ENCODE peak calls at places on chromosomes 5 and 9, in six cellular contexts. Y is hepatocyte, B is GM12878, N is lung, S is small intestine, D is GM23248. W is an unnamed sample.

GRCh38 chr5:78236046-78236445 is 58.5 kb downstream of the AP3B1 start:
- DNase-seq in Y (no peak), B (no peak), N (no peak), S (no peak), D (no peak), W (no peak)

GRCh38 chr9:23850242-23851023 is 24.4 kb upstream of the ELAVL2 start:
- DNase-seq in Y (peak; percentile 33), B (no peak), N (no peak), S (no peak), D (peak; percentile 1), W (no peak)

GRCh38 chr9:125932012-125932411 is 184.8 kb downstream of the PBX3 start:
- DNase-seq in Y (peak; percentile 71), B (no peak), N (peak; percentile 46), S (no peak), D (peak; percentile 99), W (peak; percentile 37)

GRCh38 chr5:134133995-134134541 is 19.6 kb downstream of the TCF7 start:
- DNase-seq in Y (no peak), B (no peak), N (no peak), S (no peak), D (no peak), W (no peak)

GRCh38 chr9:133705576-133705975 is 32.6 kb downstream of the SARDH start:
- DNase-seq in Y (no peak), B (no peak), N (no peak), S (no peak), D (no peak), W (no peak)

GRCh38 chr5:80435476-80435875 is 27.6 kb downstream of the ZFYVE16 start:
- DNase-seq in Y (no peak), B (no peak), N (no peak), S (no peak), D (no peak), W (no peak)

GRCh38 chr5:126516852-126517251 is 78.2 kb downstream of the ALDH7A1 start:
- DNase-seq in Y (no peak), B (no peak), N (no peak), S (no peak), D (peak; percentile 39), W (no peak)

GRCh38 chr9:99353408-99353807 is 131.3 kb downstream of the SEC61B start:
- DNase-seq in Y (no peak), B (no peak), N (peak; percentile 40), S (no peak), D (peak; percentile 98), W (no peak)

GRCh38 chr5:96049398-96050272 is 88.0 kb upstream of the ELL2 start:
- DNase-seq in Y (no peak), B (no peak), N (peak; percentile 42), S (no peak), D (peak; percentile 82), W (no peak)

GRCh38 chr5:69105996-69106906 is 12.4 kb downstream of the SLC30A5 start:
- DNase-seq in Y (no peak), B (no peak), N (no peak), S (no peak), D (no peak), W (no peak)

GRCh38 chr5:43037929-43038510 is 2.1 kb downstream of the ANXA2R start:
- DNase-seq in Y (no peak), B (no peak), N (no peak), S (peak; percentile 76), D (peak; percentile 71), W (peak; percentile 28)

GRCh38 chr5:139363937-139364336 is 19.2 kb downstream of the SLC23A1 start:
- DNase-seq in Y (no peak), B (no peak), N (no peak), S (no peak), D (no peak), W (no peak)

GRCh38 chr5:18772475-18772874 is 1138.2 kb downstream of the TAF11L14 start:
- DNase-seq in Y (peak; percentile 60), B (no peak), N (no peak), S (peak; percentile 26), D (no peak), W (no peak)

GRCh38 chr9:107929439-107929838 is 439.9 kb upstream of the KLF4 start:
- DNase-seq in Y (peak; percentile 24), B (no peak), N (peak; percentile 38), S (peak; percentile 78), D (peak; percentile 66), W (peak; percentile 71)

GRCh38 chr5:151106509-151106908 is 25.7 kb upstream of the TNIP1 start:
- DNase-seq in Y (no peak), B (no peak), N (no peak), S (no peak), D (no peak), W (no peak)

GRCh38 chr5:151106073-151106472 is 25.2 kb upstream of the TNIP1 start:
- DNase-seq in Y (no peak), B (no peak), N (no peak), S (peak; percentile 31), D (no peak), W (no peak)

GRCh38 chr5:151105561-151105960 is 24.7 kb upstream of the TNIP1 start:
- DNase-seq in Y (no peak), B (no peak), N (no peak), S (no peak), D (no peak), W (no peak)

GRCh38 chr5:151107084-151107483 is 26.2 kb upstream of the TNIP1 start:
- DNase-seq in Y (no peak), B (no peak), N (no peak), S (peak; percentile 96), D (no peak), W (peak; percentile 84)

GRCh38 chr5:151104795-151105194 is 24.0 kb upstream of the TNIP1 start:
- DNase-seq in Y (peak; percentile 47), B (no peak), N (peak; percentile 54), S (peak; percentile 72), D (peak; percentile 86), W (peak; percentile 58)
- H3K36me3 ChIP-seq in Y (no peaks in the 10 kb centered on the region), B (peaks cover 43% of the 10 kb centered on the region), N (peaks cover 10% of the 10 kb centered on the region), S (no peaks in the 10 kb centered on the region), D (peaks cover 54% of the 10 kb centered on the region), W (no peaks in the 10 kb centered on the region)

DNA sequence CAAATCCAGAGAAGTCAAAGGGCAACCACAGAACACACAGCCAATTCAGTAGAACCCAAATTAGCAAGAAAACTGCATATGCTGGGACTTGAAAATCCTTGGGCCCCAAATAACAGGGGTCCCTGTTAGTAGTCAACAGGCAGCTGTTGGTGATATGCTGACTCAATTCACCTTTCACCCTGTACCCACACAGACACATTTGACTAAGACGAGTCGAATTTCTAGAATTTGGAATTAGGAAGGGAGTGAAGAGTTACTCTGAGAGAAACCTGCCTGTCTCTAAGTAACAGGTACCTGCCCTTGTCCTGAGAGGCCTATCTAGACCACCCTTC is 817 bp upstream of the VCP start:
- DNase-seq in Y (no peak), B (no peak), N (no peak), S (no peak), D (no peak), W (no peak)
- H3K36me3 ChIP-seq in Y (no peaks in the 10 kb centered on the region), B (peaks cover 17% of the 10 kb centered on the region), N (peaks cover under 1% of the 10 kb centered on the region), S (no peaks in the 10 kb centered on the region), D (no peaks in the 10 kb centered on the region), W (no peaks in the 10 kb centered on the region)

GRCh38 chr5:55294935-55295334 is 12.6 kb downstream of the DHX29 start:
- DNase-seq in Y (no peak), B (no peak), N (no peak), S (no peak), D (no peak), W (no peak)
- H3K36me3 ChIP-seq in Y (peaks cover 9% of the 10 kb centered on the region), B (peaks cover 16% of the 10 kb centered on the region), N (peaks cover 19% of the 10 kb centered on the region), S (peaks cover 6% of the 10 kb centered on the region), D (peaks cover 82% of the 10 kb centered on the region), W (peaks cover 27% of the 10 kb centered on the region)

GRCh38 chr5:73330613-73331012 is 118.0 kb downstream of the FOXD1 start:
- DNase-seq in Y (no peak), B (no peak), N (no peak), S (no peak), D (no peak), W (no peak)

GRCh38 chr5:73338201-73339126 is 110.1 kb downstream of the FOXD1 start:
- DNase-seq in Y (no peak), B (no peak), N (no peak), S (no peak), D (peak; percentile 78), W (no peak)

GRCh38 chr5:73336366-73336765 is 112.2 kb downstream of the FOXD1 start:
- DNase-seq in Y (no peak), B (no peak), N (no peak), S (no peak), D (peak; percentile 49), W (no peak)

GRCh38 chr5:73337586-73337985 is 111.0 kb downstream of the FOXD1 start:
- DNase-seq in Y (no peak), B (no peak), N (no peak), S (no peak), D (no peak), W (no peak)

GRCh38 chr5:73333944-73334703 is 114.5 kb downstream of the FOXD1 start:
- DNase-seq in Y (no peak), B (no peak), N (no peak), S (no peak), D (no peak), W (no peak)
- H3K36me3 ChIP-seq in Y (no peaks in the 10 kb centered on the region), B (no peaks in the 10 kb centered on the region), N (no peaks in the 10 kb centered on the region), S (no peaks in the 10 kb centered on the region), D (peaks cover 4% of the 10 kb centered on the region), W (no peaks in the 10 kb centered on the region)

GRCh38 chr9:134815435-134816214 is 65.0 kb upstream of the FCN2 start:
- DNase-seq in Y (no peak), B (no peak), N (no peak), S (no peak), D (no peak), W (no peak)
- H3K36me3 ChIP-seq in Y (no peaks in the 10 kb centered on the region), B (no peaks in the 10 kb centered on the region), N (no peaks in the 10 kb centered on the region), S (no peaks in the 10 kb centered on the region), D (peaks cover 77% of the 10 kb centered on the region), W (no peaks in the 10 kb centered on the region)